ENCODE peak calls at places on chromosomes 12 and 14, in eight cellular contexts. Q is amniotic epithelial cell; F is gastrocnemius medialis; B is activated naive CD4-positive, alpha-beta T cell treated with anti-CD3 and anti-CD28 coated beads for 36 hours; W is mucosa of gallbladder; J is IMR-90; I is activated CD4-positive, alpha-beta T cell treated with anti-CD3 and anti-CD28 coated beads, Interleukin-2, amount 50 U/mL, for 48 hours; R is pons. E is an unnamed sample.

GRCh38 chr14:60008042-60008441 is 83.7 kb upstream of the PCNX4 start:
- DNase-seq in Q (no peak), F (no peak), B (no peak), W (no peak), J (no peak), I (no peak), R (no peak), E (no peak)

GRCh38 chr14:57963071-57963470 is 97.2 kb upstream of the SLC35F4 start:
- DNase-seq in Q (no peak), F (no peak), B (no peak), W (no peak), J (no peak), I (no peak), R (no peak), E (no peak)

GRCh38 chr14:52369305-52369781 is 55.2 kb downstream of the PTGER2 start:
- DNase-seq in Q (peak; percentile 68), F (no peak), B (no peak), W (no peak), J (peak; percentile 54), I (no peak), R (no peak), E (no peak)

GRCh38 chr12:43305065-43305464 is 246.9 kb downstream of the ADAMTS20 start:
- DNase-seq in Q (no peak), F (no peak), B (no peak), W (no peak), J (no peak), I (no peak), R (no peak), E (no peak)

GRCh38 chr12:76820888-76821482 is 57.1 kb downstream of the ZDHHC17 start:
- DNase-seq in Q (peak; percentile 25), F (no peak), B (peak; percentile 18), W (peak; percentile 21), J (peak; percentile 47), I (peak; percentile 4), R (peak; percentile 51), E (no peak)

GRCh38 chr12:51683763-51684357 is 92.8 kb downstream of the SCN8A start:
- DNase-seq in Q (peak; percentile 55), F (no peak), B (no peak), W (no peak), J (peak; percentile 65), I (no peak), R (no peak), E (no peak)

GRCh38 chr12:119365451-119365850 is 30.9 kb downstream of the CCDC60 start:
- DNase-seq in Q (no peak), F (no peak), B (no peak), W (no peak), J (no peak), I (no peak), R (no peak), E (no peak)

GRCh38 chr12:573226-573625 is 90.0 kb downstream of the NINJ2 start:
- DNase-seq in Q (no peak), F (peak; percentile 6), B (no peak), W (no peak), J (no peak), I (no peak), R (no peak), E (no peak)

GRCh38 chr12:55842681-55843429 is at the start of gene MMP19:
- DNase-seq in Q (peak; percentile 82), F (no peak), B (no peak), W (no peak), J (peak; percentile 82), I (no peak), R (no peak), E (no peak)